ENCODE peak calls at places on chromosomes 6 and 20, in ten cellular contexts. S is iPS DF 6.9, B is PC-9, H is A549, J is ovary, V is mucosa of descending colon, M is ascending aorta, L is stomach, R is tibial artery, U is tibial nerve. Y is an unnamed sample. For H3K4me1, the result is how much of the 10 kb centered on the place peaks cover.

GRCh38 chr6:110930795-110931194 is 27.7 kb upstream of the GTF3C6 start:
- DNase-seq in S (no peak), B (no peak), H (no peak), J (no peak), V (no peak), M (no peak), L (no peak), R (no peak), U (no peak), Y (no peak)

GRCh38 chr20:54174452-54175175 is 828 bp upstream of the CYP24A1 start:
- DNase-seq in S (no peak), B (no peak), H (peak), J (no peak), V (no peak), M (no peak), L (no peak), R (no peak), U (no peak), Y (no peak)

GRCh38 chr20:63187338-63188158 is 28.4 kb downstream of the YTHDF1 start:
- DNase-seq in S (no peak), B (no peak), H (no peak), J (no peak), V (no peak), M (no peak), L (no peak), R (no peak), U (no peak), Y (no peak)

GRCh38 chr20:12978613-12979495 is 29.9 kb upstream of the SPTLC3 start:
- DNase-seq in S (no peak), B (no peak), H (no peak), J (no peak), V (no peak), M (no peak), L (no peak), R (no peak), U (no peak), Y (no peak)

GRCh38 chr6:165877192-165877591 is 214.2 kb upstream of the PDE10A start:
- DNase-seq in S (no peak), B (no peak), H (no peak), J (no peak), V (no peak), M (no peak), L (no peak), R (no peak), U (no peak), Y (no peak)

GRCh38 chr6:168540713-168541291 is 99.8 kb downstream of the SMOC2 start:
- DNase-seq in S (peak), B (no peak), H (no peak), J (no peak), V (no peak), M (no peak), L (no peak), R (no peak), U (no peak), Y (no peak)

GRCh38 chr6:25188232-25188631 is 90.9 kb upstream of the CARMIL1 start:
- DNase-seq in S (no peak), B (no peak), H (no peak), J (no peak), V (no peak), M (no peak), L (no peak), R (no peak), U (no peak), Y (no peak)

GRCh38 chr6:116847234-116847633 is 18.4 kb upstream of the GPRC6A start:
- DNase-seq in S (no peak), B (no peak), H (peak), J (no peak), V (no peak), M (no peak), L (no peak), R (no peak), U (no peak), Y (no peak)

GRCh38 chr6:16649241-16649640 is 112.0 kb downstream of the ATXN1 start:
- DNase-seq in S (no peak), B (no peak), H (no peak), J (no peak), V (no peak), M (no peak), L (no peak), R (no peak), U (no peak), Y (no peak)

GRCh38 chr20:43691928-43692524 is 25.1 kb downstream of the MYBL2 start:
- DNase-seq in S (no peak), B (peak), H (peak), J (no peak), V (peak), M (no peak), L (peak), R (no peak), U (peak), Y (peak)

GRCh38 chr6:89977808-89978748 is 83.8 kb downstream of the GJA10 start:
- DNase-seq in S (no peak), B (no peak), H (no peak), J (no peak), V (no peak), M (no peak), L (no peak), R (no peak), U (no peak), Y (peak)

GRCh38 chr6:159943101-159943632 is 25.7 kb upstream of the IGF2R start:
- DNase-seq in S (no peak), B (no peak), H (no peak), J (no peak), V (no peak), M (no peak), L (no peak), R (peak), U (peak), Y (peak)

GRCh38 chr6:106192824-106193223 is 106.7 kb downstream of the PRDM1 start:
- DNase-seq in S (no peak), B (no peak), H (no peak), J (no peak), V (no peak), M (no peak), L (no peak), R (no peak), U (no peak), Y (no peak)

GRCh38 chr20:11585752-11586352 is 331.8 kb upstream of the BTBD3 start:
- DNase-seq in S (no peak), B (no peak), H (peak), J (no peak), V (no peak), M (no peak), L (no peak), R (no peak), U (no peak), Y (no peak)

GRCh38 chr6:52233975-52234823 is 10.1 kb downstream of the IL17F start:
- DNase-seq in S (peak), B (peak), H (peak), J (no peak), V (no peak), M (no peak), L (peak), R (no peak), U (no peak), Y (no peak)

GRCh38 chr6:120826253-120826652 is 508.0 kb downstream of the TBC1D32 start:
- DNase-seq in S (peak), B (peak), H (peak), J (no peak), V (no peak), M (no peak), L (peak), R (no peak), U (peak), Y (no peak)

GRCh38 chr6:147507162-147508072 is 1.1 kb upstream of the SAMD5 start:
- DNase-seq in S (no peak), B (peak), H (peak), J (no peak), V (peak), M (no peak), L (no peak), R (peak), U (no peak), Y (no peak)

GRCh38 chr6:31578461-31579118 is 3.2 kb downstream of the TNF start:
- DNase-seq in S (no peak), B (peak), H (no peak), J (no peak), V (no peak), M (no peak), L (no peak), R (no peak), U (no peak), Y (no peak)

GRCh38 chr20:49279677-49280462 is 2.0 kb upstream of the ZNFX1 start:
- DNase-seq in S (no peak), B (no peak), H (no peak), J (no peak), V (no peak), M (no peak), L (no peak), R (no peak), U (no peak), Y (no peak)

GRCh38 chr20:44071057-44071456 is 115.9 kb downstream of the JPH2 start:
- DNase-seq in S (no peak), B (no peak), H (no peak), J (no peak), V (no peak), M (no peak), L (peak), R (peak), U (no peak), Y (no peak)

GRCh38 chr6:8707956-8708772 is 272.8 kb upstream of the SLC35B3 start:
- DNase-seq in S (no peak), B (peak), H (peak), J (no peak), V (no peak), M (no peak), L (peak), R (no peak), U (no peak), Y (no peak)

GRCh38 chr6:44733868-44734267 is 346.4 kb downstream of the CDC5L start:
- DNase-seq in S (no peak), B (no peak), H (no peak), J (no peak), V (no peak), M (no peak), L (no peak), R (peak), U (peak), Y (no peak)

GRCh38 chr6:96626749-96627353 is 63.9 kb downstream of the FHL5 start:
- DNase-seq in S (no peak), B (no peak), H (peak), J (no peak), V (no peak), M (no peak), L (no peak), R (no peak), U (no peak), Y (no peak)

GRCh38 chr6:116761779-116762178 is 3.7 kb downstream of the FAM162B start:
- DNase-seq in S (no peak), B (no peak), H (no peak), J (no peak), V (no peak), M (no peak), L (no peak), R (no peak), U (no peak), Y (no peak)

GRCh38 chr20:59802471-59803221 is 130.8 kb downstream of the SYCP2 start:
- DNase-seq in S (no peak), B (no peak), H (no peak), J (no peak), V (no peak), M (no peak), L (no peak), R (no peak), U (peak), Y (no peak)

GRCh38 chr6:1004885-1005635 is 306.8 kb upstream of the FOXQ1 start:
- DNase-seq in S (no peak), B (peak), H (no peak), J (no peak), V (no peak), M (no peak), L (no peak), R (no peak), U (no peak), Y (no peak)

GRCh38 chr6:29989211-29989610 is 46.9 kb downstream of the HLA-A start:
- DNase-seq in S (no peak), B (no peak), H (no peak), J (no peak), V (no peak), M (no peak), L (no peak), R (no peak), U (no peak), Y (no peak)

GRCh38 chr6:53111865-53112264 is 36.8 kb downstream of the GCM1 start:
- DNase-seq in S (no peak), B (no peak), H (no peak), J (no peak), V (no peak), M (no peak), L (no peak), R (no peak), U (no peak), Y (no peak)

GRCh38 chr20:3316131-3316530 is 77.1 kb upstream of the SLC4A11 start:
- DNase-seq in S (no peak), B (no peak), H (no peak), J (peak), V (no peak), M (no peak), L (no peak), R (peak), U (peak), Y (no peak)

GRCh38 chr6:90151827-90152449 is 144.7 kb downstream of the BACH2 start:
- DNase-seq in S (no peak), B (no peak), H (no peak), J (no peak), V (no peak), M (no peak), L (no peak), R (no peak), U (no peak), Y (no peak)

GRCh38 chr6:101640131-101640530 is 246.6 kb downstream of the GRIK2 start:
- DNase-seq in S (no peak), B (no peak), H (no peak), J (no peak), V (no peak), M (no peak), L (no peak), R (no peak), U (no peak), Y (no peak)

GRCh38 chr6:74597266-74597665 is 608.6 kb downstream of the COL12A1 start:
- DNase-seq in S (no peak), B (no peak), H (no peak), J (no peak), V (no peak), M (no peak), L (no peak), R (no peak), U (no peak), Y (no peak)

GRCh38 chr6:36820700-36821580 is 18.3 kb downstream of the CPNE5 start:
- DNase-seq in S (no peak), B (peak), H (no peak), J (no peak), V (no peak), M (no peak), L (no peak), R (no peak), U (no peak), Y (no peak)

GRCh38 chr6:150813319-150813992 is 52.0 kb upstream of the MTHFD1L start:
- DNase-seq in S (no peak), B (peak), H (peak), J (no peak), V (no peak), M (no peak), L (no peak), R (no peak), U (no peak), Y (no peak)

GRCh38 chr20:35279040-35279439 is 1.1 kb upstream of the MMP24OS start:
- DNase-seq in S (no peak), B (peak), H (no peak), J (no peak), V (no peak), M (no peak), L (peak), R (no peak), U (no peak), Y (no peak)

GRCh38 chr6:136351518-136352106 is 62.0 kb upstream of the BCLAF1 start:
- DNase-seq in S (no peak), B (no peak), H (no peak), J (no peak), V (no peak), M (no peak), L (no peak), R (no peak), U (no peak), Y (no peak)

GRCh38 chr20:45948261-45948733 is 13.8 kb downstream of the PCIF1 start:
- DNase-seq in S (no peak), B (no peak), H (no peak), J (no peak), V (no peak), M (no peak), L (no peak), R (no peak), U (no peak), Y (no peak)

GRCh38 chr20:45950330-45950646 is 15.8 kb downstream of the PCIF1 start:
- DNase-seq in S (no peak), B (peak), H (no peak), J (no peak), V (no peak), M (no peak), L (no peak), R (no peak), U (no peak), Y (no peak)

GRCh38 chr20:45948742-45949541 is 14.5 kb downstream of the PCIF1 start:
- DNase-seq in S (no peak), B (no peak), H (no peak), J (no peak), V (no peak), M (no peak), L (no peak), R (no peak), U (no peak), Y (no peak)

GRCh38 chr20:45951474-45951873 is 17.0 kb downstream of the PCIF1 start:
- DNase-seq in S (no peak), B (no peak), H (no peak), J (no peak), V (no peak), M (no peak), L (no peak), R (no peak), U (no peak), Y (no peak)

DNA sequence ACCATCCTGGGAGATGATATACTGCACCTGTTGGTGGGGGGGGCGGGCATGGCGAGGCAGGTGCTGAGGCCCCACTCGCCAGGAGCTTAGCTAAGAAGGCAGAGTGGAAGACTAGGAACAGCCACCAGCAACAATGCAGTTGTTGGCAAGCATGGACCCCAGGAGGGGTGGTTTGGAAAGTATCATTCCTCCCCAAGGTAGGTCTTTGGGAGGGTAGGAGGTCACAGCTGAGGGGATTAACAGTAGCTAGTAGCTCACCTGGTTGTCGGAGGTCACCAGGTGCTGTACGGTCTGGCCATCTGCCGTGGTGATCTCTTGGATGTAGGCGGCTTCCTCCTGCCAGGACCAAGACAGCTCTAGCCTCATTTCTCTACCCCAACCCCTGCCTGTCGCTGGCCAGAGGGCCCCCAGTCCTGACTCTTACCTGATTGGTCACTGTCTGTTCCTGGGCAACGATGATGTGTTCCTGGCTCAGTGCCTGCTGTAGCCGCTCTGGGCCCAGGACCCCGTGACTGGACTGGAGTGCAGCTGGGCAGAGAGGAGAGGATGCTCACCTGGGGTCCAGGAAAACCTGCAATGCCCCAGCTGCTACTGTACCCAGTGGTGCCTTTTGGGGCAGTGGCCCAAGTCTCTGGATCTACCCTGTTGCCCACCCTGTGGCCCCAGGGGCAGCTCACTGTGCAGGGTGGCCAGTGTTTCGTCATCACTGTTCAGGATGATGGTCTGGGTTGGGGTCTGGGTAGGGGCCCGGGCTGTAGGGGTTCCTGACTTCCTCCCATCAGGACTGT is 15.3 kb downstream of the PCIF1 start:
- DNase-seq in S (no peak), B (no peak), H (no peak), J (no peak), V (no peak), M (no peak), L (no peak), R (no peak), U (no peak), Y (no peak)
- H3K4me1 ChIP-seq in S (under half), B (under half), H (under half), J (under half), V (under half), M (under half), L (under half), R (under half), U (under half), Y (under half)

GRCh38 chr6:125794342-125795137 is 3.8 kb downstream of the NCOA7 start:
- DNase-seq in S (no peak), B (no peak), H (no peak), J (no peak), V (no peak), M (no peak), L (no peak), R (no peak), U (no peak), Y (no peak)

GRCh38 chr6:125792172-125792571 is 1.4 kb downstream of the NCOA7 start:
- DNase-seq in S (no peak), B (no peak), H (no peak), J (no peak), V (no peak), M (no peak), L (no peak), R (no peak), U (no peak), Y (no peak)

GRCh38 chr6:125792680-125793079 is 1.9 kb downstream of the NCOA7 start:
- DNase-seq in S (no peak), B (no peak), H (no peak), J (no peak), V (no peak), M (no peak), L (no peak), R (no peak), U (no peak), Y (no peak)

GRCh38 chr6:125793863-125794262 is 3.1 kb downstream of the NCOA7 start:
- DNase-seq in S (no peak), B (no peak), H (no peak), J (no peak), V (no peak), M (no peak), L (no peak), R (no peak), U (no peak), Y (no peak)

GRCh38 chr6:125793280-125793679 is 2.5 kb downstream of the NCOA7 start:
- DNase-seq in S (no peak), B (no peak), H (no peak), J (no peak), V (no peak), M (no peak), L (no peak), R (no peak), U (no peak), Y (no peak)
- H3K4me1 ChIP-seq in S (under half), B (half or more), H (half or more), J (under half), V (under half), M (under half), L (under half), R (half or more), U (under half), Y (under half)

GRCh38 chr20:8272758-8273157 is 140.7 kb downstream of the PLCB1 start:
- DNase-seq in S (no peak), B (no peak), H (no peak), J (no peak), V (no peak), M (no peak), L (no peak), R (no peak), U (no peak), Y (no peak)
- H3K4me1 ChIP-seq in S (under half), B (under half), H (under half), J (under half), V (under half), M (under half), L (under half), R (under half), U (under half), Y (under half)

DNA sequence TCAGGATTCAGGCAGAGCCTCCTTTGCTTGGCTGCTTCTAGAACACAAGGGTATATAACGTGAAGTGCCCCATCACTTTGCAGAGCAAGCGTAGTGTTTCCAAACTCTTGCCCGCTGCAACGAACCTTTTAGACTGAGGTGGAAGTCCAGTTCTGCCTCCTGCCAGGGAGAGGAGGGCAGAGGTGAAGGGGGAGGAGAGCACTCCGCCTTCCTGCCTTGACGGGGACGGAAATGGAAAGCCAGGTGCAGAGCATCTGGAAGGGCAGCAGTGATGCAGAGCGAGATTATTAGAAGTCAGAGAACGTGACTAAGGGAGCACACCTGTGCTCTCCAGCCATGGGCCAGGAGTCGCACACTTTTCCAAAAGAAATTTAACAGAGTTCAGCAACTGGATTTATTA is 63.4 kb downstream of the RREB1 start:
- DNase-seq in S (no peak), B (no peak), H (no peak), J (no peak), V (peak), M (no peak), L (peak), R (no peak), U (no peak), Y (no peak)
- H3K4me1 ChIP-seq in S (under half), B (under half), H (under half), J (under half), V (under half), M (under half), L (half or more), R (half or more), U (under half), Y (half or more)

GRCh38 chr6:137729866-137730629 is 137.0 kb upstream of the TNFAIP3 start:
- DNase-seq in S (no peak), B (no peak), H (no peak), J (no peak), V (no peak), M (no peak), L (no peak), R (no peak), U (no peak), Y (no peak)

GRCh38 chr6:137731600-137731959 is 135.5 kb upstream of the TNFAIP3 start:
- DNase-seq in S (no peak), B (no peak), H (no peak), J (no peak), V (no peak), M (no peak), L (no peak), R (no peak), U (no peak), Y (no peak)

GRCh38 chr6:137733353-137733746 is 133.7 kb upstream of the TNFAIP3 start:
- DNase-seq in S (no peak), B (no peak), H (no peak), J (no peak), V (no peak), M (no peak), L (no peak), R (no peak), U (no peak), Y (no peak)

GRCh38 chr6:137734005-137734874 is 132.8 kb upstream of the TNFAIP3 start:
- DNase-seq in S (no peak), B (no peak), H (no peak), J (no peak), V (no peak), M (no peak), L (no peak), R (no peak), U (no peak), Y (no peak)

GRCh38 chr6:137731960-137732616 is 135.0 kb upstream of the TNFAIP3 start:
- DNase-seq in S (no peak), B (no peak), H (peak), J (no peak), V (no peak), M (no peak), L (no peak), R (no peak), U (no peak), Y (no peak)
- H3K4me1 ChIP-seq in S (under half), B (half or more), H (under half), J (under half), V (under half), M (under half), L (under half), R (under half), U (under half), Y (under half)